ENCODE peak calls at places on chromosomes 4 and X, in four cellular contexts. One of them, this sample, is unnamed.

GRCh38 chr4:143700420-143701352 is at the start of gene FREM3:
- DNase-seq in A549: no peak
- DNase-seq in K562: no peak
- DNase-seq in HepG2: no peak
- DNase-seq in this sample: peak

GRCh38 chr4:94882756-94883155 is 125.0 kb downstream of the BMPR1B start:
- DNase-seq in A549: no peak
- DNase-seq in K562: no peak
- DNase-seq in HepG2: no peak
- DNase-seq in this sample: no peak

GRCh38 chr4:88158360-88159136 is at the start of gene ABCG2:
- DNase-seq in A549: peak
- DNase-seq in K562: peak
- DNase-seq in HepG2: peak
- DNase-seq in this sample: peak

GRCh38 chr4:123856689-123857545 is 460.3 kb downstream of the SPRY1 start:
- DNase-seq in A549: peak
- DNase-seq in K562: no peak
- DNase-seq in HepG2: peak
- DNase-seq in this sample: no peak

GRCh38 chr4:24890561-24890960 is 22.3 kb downstream of the CCDC149 start:
- DNase-seq in A549: no peak
- DNase-seq in K562: no peak
- DNase-seq in HepG2: no peak
- DNase-seq in this sample: no peak

GRCh38 chr4:2795558-2796260 is 2.8 kb downstream of the SH3BP2 start:
- DNase-seq in A549: no peak
- DNase-seq in K562: no peak
- DNase-seq in HepG2: no peak
- DNase-seq in this sample: no peak

GRCh38 chr4:56671860-56672259 is 9.2 kb downstream of the HOPX start:
- DNase-seq in A549: no peak
- DNase-seq in K562: no peak
- DNase-seq in HepG2: no peak
- DNase-seq in this sample: no peak

GRCh38 chrX:80876877-80877276 is 67.2 kb upstream of the BRWD3 start:
- DNase-seq in A549: peak
- DNase-seq in K562: peak
- DNase-seq in HepG2: peak
- DNase-seq in this sample: no peak

GRCh38 chr4:105215609-105216313 is 69.1 kb downstream of the TET2 start:
- DNase-seq in A549: no peak
- DNase-seq in K562: no peak
- DNase-seq in HepG2: peak
- DNase-seq in this sample: no peak

GRCh38 chr4:107312366-107312765 is 276.3 kb upstream of the DKK2 start:
- DNase-seq in A549: no peak
- DNase-seq in K562: no peak
- DNase-seq in HepG2: no peak
- DNase-seq in this sample: no peak

GRCh38 chr4:165199722-165200121 is 7.6 kb upstream of the KLHL2 start:
- DNase-seq in A549: no peak
- DNase-seq in K562: no peak
- DNase-seq in HepG2: no peak
- DNase-seq in this sample: no peak

GRCh38 chr4:183349673-183350072 is 27.4 kb upstream of the CLDN24 start:
- DNase-seq in A549: no peak
- DNase-seq in K562: peak
- DNase-seq in HepG2: no peak
- DNase-seq in this sample: no peak

GRCh38 chrX:68997461-68997860 is 167.8 kb downstream of the PJA1 start:
- DNase-seq in A549: no peak
- DNase-seq in K562: no peak
- DNase-seq in HepG2: no peak
- DNase-seq in this sample: no peak

GRCh38 chr4:78057600-78058560 is 757 bp downstream of the FRAS1 start:
- DNase-seq in A549: peak
- DNase-seq in K562: no peak
- DNase-seq in HepG2: peak
- DNase-seq in this sample: no peak

GRCh38 chr4:15035152-15035551 is 32.9 kb downstream of the CPEB2 start:
- DNase-seq in A549: no peak
- DNase-seq in K562: peak
- DNase-seq in HepG2: peak
- DNase-seq in this sample: no peak

GRCh38 chr4:3044812-3045499 is 29.4 kb downstream of the HTT-AS start:
- DNase-seq in A549: no peak
- DNase-seq in K562: no peak
- DNase-seq in HepG2: no peak
- DNase-seq in this sample: no peak

GRCh38 chr4:6688879-6689505 is 4.7 kb upstream of the S100P start:
- DNase-seq in A549: peak
- DNase-seq in K562: peak
- DNase-seq in HepG2: peak
- DNase-seq in this sample: no peak

GRCh38 chr4:61200991-61201526 is 933 bp downstream of the ADGRL3 start:
- DNase-seq in A549: no peak
- DNase-seq in K562: no peak
- DNase-seq in HepG2: no peak
- DNase-seq in this sample: no peak

GRCh38 chr4:37648084-37648817 is 37.9 kb downstream of the RELL1 start:
- DNase-seq in A549: peak
- DNase-seq in K562: no peak
- DNase-seq in HepG2: peak
- DNase-seq in this sample: peak

GRCh38 chrX:38109042-38109904 is 102.9 kb downstream of the SYTL5 start:
- DNase-seq in A549: no peak
- DNase-seq in K562: no peak
- DNase-seq in HepG2: no peak
- DNase-seq in this sample: no peak

GRCh38 chrX:140664939-140665338 is 44.6 kb upstream of the LINC00632 start:
- DNase-seq in A549: peak
- DNase-seq in K562: no peak
- DNase-seq in HepG2: peak
- DNase-seq in this sample: no peak

GRCh38 chrX:24098932-24099331 is 44.2 kb downstream of the EIF2S3 start:
- DNase-seq in A549: no peak
- DNase-seq in K562: no peak
- DNase-seq in HepG2: no peak
- DNase-seq in this sample: no peak

GRCh38 chrX:7330971-7331746 is 183.2 kb upstream of the PUDP start:
- DNase-seq in A549: no peak
- DNase-seq in K562: no peak
- DNase-seq in HepG2: no peak
- DNase-seq in this sample: no peak

GRCh38 chr4:121938282-121939092 is 13.4 kb downstream of the TRPC3 start:
- DNase-seq in A549: no peak
- DNase-seq in K562: no peak
- DNase-seq in HepG2: peak
- DNase-seq in this sample: no peak

GRCh38 chrX:29215251-29215650 is 628.0 kb downstream of the IL1RAPL1 start:
- DNase-seq in A549: no peak
- DNase-seq in K562: no peak
- DNase-seq in HepG2: no peak
- DNase-seq in this sample: no peak

GRCh38 chr4:38017579-38017978 is 57.4 kb downstream of the PTTG2 start:
- DNase-seq in A549: no peak
- DNase-seq in K562: no peak
- DNase-seq in HepG2: no peak
- DNase-seq in this sample: no peak

GRCh38 chr4:45442466-45442865 is 681.4 kb downstream of the GABRG1 start:
- DNase-seq in A549: no peak
- DNase-seq in K562: no peak
- DNase-seq in HepG2: no peak
- DNase-seq in this sample: no peak

GRCh38 chr4:54661686-54662085 is 3.9 kb downstream of the KIT start:
- DNase-seq in A549: no peak
- DNase-seq in K562: no peak
- DNase-seq in HepG2: no peak
- DNase-seq in this sample: no peak

GRCh38 chr4:15337258-15337657 is 90.6 kb upstream of the C1QTNF7 start:
- DNase-seq in A549: no peak
- DNase-seq in K562: no peak
- DNase-seq in HepG2: no peak
- DNase-seq in this sample: no peak

GRCh38 chr4:156335721-156336120 is 382.1 kb upstream of the CTSO start:
- DNase-seq in A549: no peak
- DNase-seq in K562: no peak
- DNase-seq in HepG2: no peak
- DNase-seq in this sample: no peak

GRCh38 chr4:60992037-60992436 is 208.1 kb upstream of the ADGRL3 start:
- DNase-seq in A549: no peak
- DNase-seq in K562: no peak
- DNase-seq in HepG2: no peak
- DNase-seq in this sample: no peak

GRCh38 chrX:103384672-103385071 is 8.3 kb downstream of the BEX3 start:
- DNase-seq in A549: no peak
- DNase-seq in K562: no peak
- DNase-seq in HepG2: no peak
- DNase-seq in this sample: no peak

GRCh38 chr4:93066746-93067145 is 761.8 kb upstream of the ATOH1 start:
- DNase-seq in A549: no peak
- DNase-seq in K562: no peak
- DNase-seq in HepG2: no peak
- DNase-seq in this sample: no peak

GRCh38 chrX:115177941-115178340 is 11.3 kb upstream of the RBMXL3 start:
- DNase-seq in A549: no peak
- DNase-seq in K562: no peak
- DNase-seq in HepG2: no peak
- DNase-seq in this sample: no peak

GRCh38 chr4:106266201-106266600 is 49.8 kb downstream of the TBCK start:
- DNase-seq in A549: peak
- DNase-seq in K562: peak
- DNase-seq in HepG2: peak
- DNase-seq in this sample: no peak

GRCh38 chr4:6516762-6517161 is 44.3 kb upstream of the PPP2R2C start:
- DNase-seq in A549: no peak
- DNase-seq in K562: no peak
- DNase-seq in HepG2: no peak
- DNase-seq in this sample: no peak

GRCh38 chr4:101370663-101371210 is 23.4 kb upstream of the PPP3CA start:
- DNase-seq in A549: no peak
- DNase-seq in K562: no peak
- DNase-seq in HepG2: no peak
- DNase-seq in this sample: peak

GRCh38 chr4:101367201-101367600 is 19.9 kb upstream of the PPP3CA start:
- DNase-seq in A549: no peak
- DNase-seq in K562: no peak
- DNase-seq in HepG2: no peak
- DNase-seq in this sample: no peak

DNA sequence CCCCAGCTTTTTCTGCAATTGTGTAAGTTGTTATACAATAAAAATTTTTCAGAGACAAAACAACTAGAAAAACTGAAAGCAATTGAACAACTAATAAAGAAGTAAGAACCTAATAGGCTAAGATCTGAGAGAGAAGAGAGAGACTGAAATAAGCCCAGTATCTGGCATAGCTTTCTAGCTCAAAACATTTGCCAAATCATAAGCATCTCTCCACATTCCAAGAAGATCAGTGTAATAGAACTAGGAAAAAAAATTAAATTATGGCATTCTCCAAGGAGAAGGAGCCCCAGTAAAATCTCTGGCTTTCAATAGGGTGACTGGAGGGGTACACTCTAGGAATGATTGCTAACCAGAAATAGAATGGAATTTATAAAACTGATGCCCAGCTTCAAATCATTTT is 19.0 kb upstream of the PPP3CA start:
- DNase-seq in A549: no peak
- DNase-seq in K562: no peak
- DNase-seq in HepG2: no peak
- DNase-seq in this sample: no peak
- TF ChIP-seq MAFK in A549: no peak
- TF ChIP-seq MAFK in K562: no peak
- TF ChIP-seq MAFK in HepG2: no peak
- TF ChIP-seq MAFK in this sample: no peak

DNA sequence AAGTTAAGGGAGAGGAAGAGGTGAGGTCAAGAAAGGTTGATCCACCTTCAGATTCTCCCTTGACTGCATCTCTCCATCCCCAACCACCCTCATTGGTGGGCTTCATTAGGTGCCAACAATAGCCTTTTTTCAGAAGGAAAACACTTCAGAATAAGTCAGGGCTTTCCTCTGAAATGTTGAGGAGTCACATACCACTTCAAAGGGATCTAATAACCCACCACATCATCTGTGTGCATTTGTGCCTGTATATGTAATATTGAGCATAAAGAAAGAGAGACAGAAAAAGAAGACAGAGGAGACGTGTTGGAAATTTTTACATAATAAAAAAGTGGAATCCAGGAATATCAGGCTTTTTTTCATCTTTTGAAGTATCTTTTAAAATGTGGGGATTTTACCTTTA is 209.1 kb upstream of the SLC7A11 start:
- DNase-seq in A549: no peak
- DNase-seq in K562: no peak
- DNase-seq in HepG2: no peak
- DNase-seq in this sample: no peak
- TF ChIP-seq HDAC2 in A549: no peak
- TF ChIP-seq HDAC2 in K562: no peak
- TF ChIP-seq HDAC2 in HepG2: no peak
- TF ChIP-seq HDAC2 in this sample: no peak

DNA sequence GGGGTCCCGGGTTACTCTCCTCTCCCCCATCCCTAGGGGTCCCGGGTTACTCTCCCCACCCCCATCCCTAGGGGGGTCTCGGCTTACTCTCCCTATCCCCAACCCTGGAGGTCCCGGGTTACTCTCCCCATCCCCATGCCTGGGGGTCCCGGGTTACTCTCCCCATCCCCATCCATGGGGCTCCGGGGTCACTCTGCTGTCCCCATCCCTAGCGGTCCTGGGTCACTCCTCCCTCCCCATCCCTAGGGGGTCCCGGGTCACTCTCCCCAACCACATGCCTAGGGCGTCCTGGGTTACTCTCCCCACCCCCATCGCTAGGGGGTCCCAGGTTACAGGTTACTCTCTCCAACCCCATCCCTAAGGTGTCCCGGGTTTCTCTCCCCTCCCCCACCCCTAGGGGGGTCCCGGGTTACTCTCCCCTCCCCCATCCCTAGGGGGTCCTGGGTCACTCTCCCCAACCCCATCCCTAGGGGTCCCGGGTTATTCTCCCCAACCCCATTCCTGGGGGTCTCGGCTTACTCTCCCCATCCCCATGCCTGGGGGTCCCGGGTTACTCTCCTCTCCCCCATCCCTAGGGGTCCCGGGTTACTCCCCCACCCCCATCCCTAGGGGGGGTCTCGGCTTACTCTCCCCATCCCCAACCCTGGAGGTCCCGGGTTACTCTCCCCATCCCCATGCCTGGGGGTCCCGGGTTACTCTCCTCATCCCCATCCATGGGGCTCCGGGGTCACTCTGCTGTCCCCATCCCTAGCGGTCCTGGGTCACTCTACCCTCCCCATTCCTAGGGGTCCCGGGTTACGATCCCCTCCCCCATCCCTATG is 823 bp downstream of the ASMTL start:
- DNase-seq in A549: no peak
- DNase-seq in K562: no peak
- DNase-seq in HepG2: no peak
- DNase-seq in this sample: no peak
- TF ChIP-seq MAFK in A549: no peak
- TF ChIP-seq MAFK in K562: no peak
- TF ChIP-seq MAFK in HepG2: no peak
- TF ChIP-seq MAFK in this sample: no peak

GRCh38 chrX:139120760-139121159 is 409.2 kb upstream of the FGF13 start:
- DNase-seq in A549: no peak
- DNase-seq in K562: no peak
- DNase-seq in HepG2: no peak
- DNase-seq in this sample: no peak
- TF ChIP-seq HDAC2 in A549: no peak
- TF ChIP-seq HDAC2 in K562: no peak
- TF ChIP-seq HDAC2 in HepG2: no peak
- TF ChIP-seq HDAC2 in this sample: no peak

This sample was measured in H1.